ENCODE peak calls at places on chromosomes 16 and 17, in four cellular contexts. X, Z, V and W are unnamed samples.

GRCh38 chr17:14805348-14805747 is 459.8 kb downstream of the PMP22 start:
- DNase-seq in X (peak; percentile 43), Z (no peak), V (no peak), W (peak; percentile 6)

GRCh38 chr17:65800655-65801054 is 239.2 kb upstream of the AXIN2 start:
- DNase-seq in V (no peak), X (no peak), Z (no peak), W (no peak)

GRCh38 chr16:27961296-27961620 is 102.3 kb downstream of the GSG1L start:
- DNase-seq in Z (no peak), V (no peak), X (no peak), W (no peak)

GRCh38 chr17:8041249-8041928 is 2.5 kb downstream of the ALOX15B start:
- DNase-seq in Z (peak; percentile 37), V (no peak), X (peak; percentile 81), W (peak; percentile 49)

GRCh38 chr17:13833921-13834320 is 232.2 kb upstream of the HS3ST3A1 start:
- DNase-seq in Z (no peak), V (no peak), X (no peak), W (no peak)

GRCh38 chr17:75634754-75635609 is 1.7 kb downstream of the SMIM5 start:
- DNase-seq in Z (no peak), X (no peak), V (no peak), W (no peak)

GRCh38 chr17:41777157-41777578 is 9.3 kb downstream of the JUP start:
- DNase-seq in X (peak; percentile 87), V (no peak), Z (no peak), W (peak; percentile 64)

GRCh38 chr16:81657224-81657623 is 121.9 kb upstream of the PLCG2 start:
- DNase-seq in X (no peak), Z (no peak), V (peak; percentile 24), W (no peak)

GRCh38 chr17:28333083-28333746 is 2.1 kb downstream of the IFT20 start:
- DNase-seq in X (no peak), Z (no peak), V (no peak), W (no peak)

DNA sequence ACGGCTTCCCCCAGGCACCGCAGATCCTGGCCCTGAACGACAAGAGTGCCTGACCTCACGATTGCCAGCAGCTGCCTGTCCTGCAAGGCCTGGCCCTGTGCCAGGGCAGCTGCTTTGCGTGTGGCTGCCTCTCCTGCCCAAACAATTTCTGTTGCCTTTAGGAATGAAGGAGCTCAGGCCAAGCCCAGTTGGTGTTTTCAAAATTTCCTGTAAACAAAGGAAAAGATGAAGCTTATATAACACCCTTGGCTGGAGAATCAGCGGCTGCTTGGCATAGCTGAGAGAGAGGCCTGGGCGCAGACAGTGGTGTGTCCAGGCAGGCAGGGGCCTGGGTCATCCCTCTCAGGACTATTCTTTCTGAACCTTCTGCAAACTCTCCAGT is 11.7 kb upstream of the SLC47A2 start:
- DNase-seq in X (peak; percentile 69), Z (no peak), V (no peak), W (peak; percentile 44)
- TF ChIP-seq EP300 in X (no peak), Z (no peak), V (no peak), W (no peak)

GRCh38 chr17:69300222-69300621 is 26.7 kb downstream of the ABCA5 start:
- DNase-seq in X (no peak), Z (no peak), V (no peak), W (no peak)
- TF ChIP-seq POLR2AphosphoS2 in X (no peak), Z (no peak), V (no peak), W (no peak)

GRCh38 chr16:79097781-79098180 is 502.8 kb downstream of the MAF start:
- DNase-seq in V (no peak), X (no peak), Z (no peak), W (no peak)
- TF ChIP-seq CHD4 in V (no peak), X (no peak), Z (no peak), W (no peak)

GRCh38 chr17:58631523-58632323 is 60.1 kb downstream of the TEX14 start:
- DNase-seq in X (peak; percentile 98), Z (peak; percentile 85), V (peak; percentile 93), W (peak; percentile 99)
- TF ChIP-seq EP300 in X (no peak), Z (peak; percentile 78), V (peak; percentile 18), W (peak; percentile 87)

GRCh38 chr17:57034807-57035754 is 50.0 kb upstream of the AKAP1 start:
- DNase-seq in X (no peak), Z (no peak), V (no peak), W (no peak)
- TF ChIP-seq POLR2AphosphoS2 in X (no peak), Z (no peak), V (no peak), W (no peak)

GRCh38 chr17:58527306-58527705 is 12.9 kb upstream of the MTMR4 start:
- DNase-seq in X (no peak), Z (no peak), V (no peak), W (no peak)
- TF ChIP-seq CHD4 in X (no peak), Z (no peak), V (no peak), W (no peak)

GRCh38 chr16:19331794-19332193 is 46.3 kb downstream of the CLEC19A start:
- DNase-seq in Z (no peak), V (no peak), X (no peak), W (no peak)
- TF ChIP-seq EP300 in Z (no peak), V (no peak), X (no peak), W (no peak)

DNA sequence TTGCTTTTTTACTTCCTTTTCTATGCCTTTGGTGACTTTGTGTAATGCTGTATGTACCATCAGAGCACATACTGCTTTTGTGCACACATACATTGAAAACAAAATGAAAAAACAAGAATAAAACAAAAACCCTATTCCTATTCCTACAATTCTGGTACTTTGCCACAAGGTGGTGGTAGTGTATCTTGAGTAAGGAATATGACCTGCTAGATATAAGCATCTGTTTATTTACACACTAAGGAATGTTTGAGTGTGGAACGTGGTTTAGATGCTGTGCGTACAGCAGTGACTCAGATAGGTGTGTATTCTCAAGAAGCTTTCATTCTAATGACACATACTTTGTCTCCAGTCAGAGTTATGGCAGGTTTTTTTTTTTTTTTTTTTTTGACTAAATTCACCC is 606.2 kb downstream of the WWOX start:
- DNase-seq in V (peak; percentile 9), Z (peak; percentile 34), X (peak; percentile 74), W (peak; percentile 82)
- TF ChIP-seq POLR2AphosphoS2 in V (no peak), Z (no peak), X (no peak), W (no peak)